ENCODE peak calls at places on chromosomes 5 and 9, in five cellular contexts. M is cardiac fibroblast, T is OCI-LY7, G is dorsolateral prefrontal cortex, P is AG04450. X is an unnamed sample.

GRCh38 chr9:21789541-21790037 is 12.8 kb upstream of the MTAP start:
- DNase-seq in M (peak), T (peak), G (peak), P (peak), X (peak)

GRCh38 chr9:98838155-98838904 is 30.9 kb downstream of the GALNT12 start:
- DNase-seq in M (no peak), T (no peak), G (no peak), P (no peak), X (no peak)

GRCh38 chr5:132394681-132395259 is 25.3 kb downstream of the SLC22A5 start:
- DNase-seq in M (no peak), T (peak), G (no peak), P (no peak), X (no peak)

GRCh38 chr5:135053278-135053677 is 19.2 kb upstream of the PITX1 start:
- DNase-seq in M (no peak), T (peak), G (no peak), P (no peak), X (no peak)

GRCh38 chr9:89364664-89365531 is 46.6 kb downstream of the SECISBP2 start:
- DNase-seq in M (no peak), T (no peak), G (peak), P (no peak), X (no peak)

GRCh38 chr5:113871972-113872371 is 358.5 kb downstream of the YTHDC2 start:
- DNase-seq in M (no peak), T (no peak), G (no peak), P (no peak), X (no peak)

GRCh38 chr9:33165263-33166151 is 1.6 kb downstream of the B4GALT1 start:
- DNase-seq in M (peak), T (peak), G (no peak), P (no peak), X (peak)

GRCh38 chr5:111756701-111757581 is at the start of gene NREP:
- DNase-seq in M (peak), T (peak), G (peak), P (peak), X (peak)

DNA sequence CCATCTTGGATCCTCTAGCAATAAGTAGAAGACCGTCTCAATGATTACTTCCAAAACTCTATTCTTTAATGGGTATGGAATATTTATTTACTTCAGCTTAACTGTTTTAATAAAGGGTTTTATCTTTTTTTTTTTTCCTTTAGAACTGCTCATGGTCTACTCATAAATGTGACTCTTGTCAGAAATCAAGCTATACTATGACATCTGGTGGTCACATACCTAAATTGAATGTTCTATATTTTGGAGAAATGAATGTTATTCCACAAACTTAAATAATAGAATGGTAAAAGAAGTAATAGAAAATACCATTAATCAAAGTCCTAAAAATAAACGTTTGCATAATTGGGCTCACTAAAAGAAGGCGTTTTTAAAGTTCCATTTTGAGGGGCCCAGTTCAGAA is 131.2 kb upstream of the PLCXD3 start:
- DNase-seq in M (peak), T (no peak), G (no peak), P (no peak), X (peak)
- TF ChIP-seq CTCF in M (peak), T (peak), G (no peak), P (peak), X (peak)

GRCh38 chr9:136926154-136926704 is 18.3 kb downstream of the FBXW5 start:
- DNase-seq in M (no peak), T (no peak), G (no peak), P (no peak), X (no peak)

GRCh38 chr9:136927343-136928261 is 16.9 kb downstream of the FBXW5 start:
- DNase-seq in M (peak), T (no peak), G (no peak), P (no peak), X (peak)

GRCh38 chr9:136928591-136928990 is 15.9 kb downstream of the FBXW5 start:
- DNase-seq in M (no peak), T (no peak), G (no peak), P (no peak), X (no peak)

GRCh38 chr9:136925414-136926153 is 19.0 kb downstream of the FBXW5 start:
- DNase-seq in M (no peak), T (no peak), G (no peak), P (no peak), X (no peak)

GRCh38 chr9:136926749-136927148 is 17.8 kb downstream of the FBXW5 start:
- DNase-seq in M (no peak), T (no peak), G (no peak), P (no peak), X (no peak)
- H3K4me3 ChIP-seq in M (no peak), T (no peak), G (no peak), P (no peak), X (no peak)

GRCh38 chr5:138527170-138527569 is 15.9 kb downstream of the ETF1 start:
- DNase-seq in M (no peak), T (no peak), G (no peak), P (no peak), X (no peak)

GRCh38 chr5:138528208-138528607 is 14.8 kb downstream of the ETF1 start:
- DNase-seq in M (no peak), T (no peak), G (no peak), P (no peak), X (no peak)

GRCh38 chr5:138529812-138530211 is 13.2 kb downstream of the ETF1 start:
- DNase-seq in M (no peak), T (no peak), G (no peak), P (no peak), X (no peak)

GRCh38 chr5:138533973-138534941 is 8.8 kb downstream of the ETF1 start:
- DNase-seq in M (no peak), T (no peak), G (no peak), P (no peak), X (no peak)

GRCh38 chr5:138528744-138529469 is 14.1 kb downstream of the ETF1 start:
- DNase-seq in M (no peak), T (no peak), G (no peak), P (no peak), X (no peak)
- TF ChIP-seq CTCF in M (no peak), T (no peak), G (no peak), P (no peak), X (no peak)

GRCh38 chr9:84003246-84003645 is 22.6 kb downstream of the RMI1 start:
- DNase-seq in M (no peak), T (no peak), G (no peak), P (no peak), X (no peak)
- H3K4me3 ChIP-seq in M (no peak), T (no peak), G (no peak), P (no peak), X (no peak)

DNA sequence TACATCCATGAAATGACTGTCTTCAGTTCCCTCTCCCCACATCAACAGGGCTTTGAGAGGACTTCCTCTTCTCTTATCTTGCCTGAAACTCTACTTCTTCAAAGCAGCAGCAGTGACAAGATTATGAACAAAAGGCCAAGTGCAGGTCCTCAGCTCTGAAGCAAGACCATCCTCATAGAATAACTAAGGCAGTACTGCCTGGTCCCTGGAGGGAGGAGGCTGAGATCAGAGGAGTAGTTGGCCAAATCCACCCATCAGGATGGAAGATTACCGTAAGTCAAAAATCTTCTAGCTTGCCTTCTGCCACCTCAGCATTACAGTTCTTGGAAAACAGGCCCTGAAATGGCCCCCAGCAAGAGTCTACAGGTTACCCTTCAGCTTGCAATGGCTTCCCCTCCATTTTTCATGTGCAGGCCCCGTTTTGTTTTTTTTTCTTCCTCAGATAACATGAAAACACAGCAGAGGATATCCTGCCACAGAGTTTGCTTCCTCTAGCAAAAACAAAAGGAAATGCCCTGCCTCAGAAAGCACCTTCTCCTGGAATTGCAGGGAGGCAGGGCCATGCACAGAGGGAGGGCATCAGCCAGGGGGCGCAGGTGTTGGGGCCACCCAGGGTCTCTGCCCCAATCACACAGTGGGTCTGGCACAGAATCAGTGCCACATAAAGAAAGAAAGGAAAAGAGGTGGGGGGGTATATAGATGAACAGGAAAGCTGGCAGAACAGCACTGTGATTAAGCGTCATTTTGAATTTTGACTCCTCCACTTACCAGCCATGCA is 40.0 kb downstream of the KLHL3 start:
- DNase-seq in M (no peak), T (no peak), G (no peak), P (no peak), X (no peak)
- TF ChIP-seq CTCF in M (no peak), T (peak), G (no peak), P (peak), X (no peak)

GRCh38 chr5:59095480-59095879 is 512.6 kb downstream of the RAB3C start:
- DNase-seq in M (peak), T (no peak), G (no peak), P (peak), X (peak)
- H3K4me3 ChIP-seq in M (no peak), T (no peak), G (no peak), P (no peak), X (no peak)

GRCh38 chr9:82668724-82669324 is 394.1 kb downstream of the RASEF start:
- DNase-seq in M (no peak), T (no peak), G (no peak), P (no peak), X (no peak)

GRCh38 chr9:82670726-82671125 is 392.2 kb downstream of the RASEF start:
- DNase-seq in M (no peak), T (no peak), G (no peak), P (no peak), X (no peak)

GRCh38 chr9:82670000-82670399 is 392.9 kb downstream of the RASEF start:
- DNase-seq in M (no peak), T (no peak), G (no peak), P (no peak), X (no peak)

DNA sequence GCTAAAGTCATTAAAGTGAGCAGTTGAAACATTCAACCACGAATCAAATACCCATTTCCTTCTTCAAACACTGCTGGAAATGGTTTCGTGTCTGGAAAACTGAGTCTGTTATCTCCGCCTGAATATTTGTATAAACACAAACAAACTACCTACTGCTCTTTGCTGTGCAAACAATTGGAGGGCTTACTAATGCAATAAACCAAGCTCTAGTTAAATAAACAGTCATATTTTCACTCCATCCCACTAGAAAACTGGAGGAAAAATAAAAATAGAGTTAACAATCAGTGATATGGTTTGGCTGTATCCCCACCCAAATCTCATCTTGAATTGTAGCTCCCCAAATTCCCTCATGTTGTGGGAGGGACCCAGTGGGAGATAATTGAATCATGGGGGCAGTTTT is 397.6 kb downstream of the RASEF start:
- DNase-seq in M (no peak), T (no peak), G (no peak), P (no peak), X (no peak)
- TF ChIP-seq CTCF in M (no peak), T (no peak), G (no peak), P (no peak), X (no peak)